ENCODE peak calls at places on chromosome 7, in four cellular contexts. B is HepG2, D is GM12878, T is K562. O is an unnamed sample.

GRCh38 chr7:128410092-128410665 is 397 bp upstream of the IMPDH1 start:
- DNase-seq in D (no peak), T (peak), B (no peak), O (peak)

GRCh38 chr7:123769371-123769770 is 20.6 kb upstream of the WASL start:
- DNase-seq in B (peak), D (no peak), T (no peak), O (no peak)

GRCh38 chr7:153066711-153067110 is 307.2 kb downstream of the ACTR3B start:
- DNase-seq in T (no peak), B (no peak), D (no peak), O (no peak)

GRCh38 chr7:41052736-41053135 is 650.2 kb downstream of the INHBA start:
- DNase-seq in D (no peak), T (no peak), B (no peak), O (no peak)

GRCh38 chr7:17021205-17021604 is 139.4 kb upstream of the AGR3 start:
- DNase-seq in B (peak), T (no peak), D (no peak), O (no peak)

GRCh38 chr7:143042159-143042820 is 9.9 kb upstream of the OR6V1 start:
- DNase-seq in T (no peak), B (peak), D (no peak), O (no peak)

GRCh38 chr7:139453673-139454321 is 29.7 kb downstream of the KLRG2 start:
- DNase-seq in B (no peak), D (no peak), T (no peak), O (no peak)

GRCh38 chr7:121391686-121392085 is 4.4 kb downstream of the FAM3C start:
- DNase-seq in D (no peak), T (no peak), B (no peak), O (no peak)

GRCh38 chr7:81244213-81244612 is 325.4 kb upstream of the SEMA3C start:
- DNase-seq in B (no peak), T (no peak), D (no peak), O (no peak)

GRCh38 chr7:151343516-151343915 is 1.9 kb downstream of the NUB1 start:
- DNase-seq in B (no peak), T (no peak), D (no peak), O (no peak)

GRCh38 chr7:92460109-92460508 is 12.8 kb downstream of the GATAD1 start:
- DNase-seq in T (no peak), B (no peak), D (no peak), O (no peak)

GRCh38 chr7:41013117-41013516 is 689.8 kb downstream of the INHBA start:
- DNase-seq in D (no peak), B (no peak), T (no peak), O (no peak)

GRCh38 chr7:17444673-17445072 is 146.2 kb downstream of the AHR start:
- DNase-seq in D (no peak), B (no peak), T (no peak), O (no peak)

GRCh38 chr7:81725496-81726117 is 44.2 kb downstream of the HGF start:
- DNase-seq in B (no peak), D (no peak), T (no peak), O (no peak)

GRCh38 chr7:137847418-137848050 is 760 bp upstream of the DGKI start:
- DNase-seq in D (peak), T (no peak), B (no peak), O (peak)

GRCh38 chr7:155289107-155289506 is 8.6 kb upstream of the INSIG1 start:
- DNase-seq in D (no peak), T (no peak), B (no peak), O (no peak)

GRCh38 chr7:42104694-42105093 is 132.3 kb downstream of the GLI3 start:
- DNase-seq in D (no peak), T (no peak), B (no peak), O (no peak)

GRCh38 chr7:73827568-73828106 is 3.2 kb upstream of the CLDN4 start:
- DNase-seq in D (no peak), B (no peak), T (peak), O (peak)

GRCh38 chr7:151125459-151125834 is 39.2 kb downstream of the AGAP3 start:
- DNase-seq in B (no peak), D (no peak), T (no peak), O (peak)

GRCh38 chr7:24721378-24722030 is 35.8 kb downstream of the GSDME start:
- DNase-seq in D (no peak), B (no peak), T (no peak), O (no peak)

GRCh38 chr7:138091073-138091472 is 14.8 kb downstream of the AKR1D1 start:
- DNase-seq in B (no peak), D (peak), T (no peak), O (no peak)

GRCh38 chr7:71132521-71133231 is 732 bp downstream of the GALNT17 start:
- DNase-seq in D (no peak), B (no peak), T (no peak), O (peak)

GRCh38 chr7:88789480-88790064 is 6.0 kb downstream of the TEX47 start:
- DNase-seq in D (no peak), T (no peak), B (no peak), O (no peak)

GRCh38 chr7:139692723-139693122 is 85.1 kb downstream of the HIPK2 start:
- DNase-seq in B (no peak), T (no peak), D (no peak), O (no peak)

GRCh38 chr7:105003275-105003674 is 10.7 kb upstream of the KMT2E start:
- DNase-seq in T (no peak), B (no peak), D (no peak), O (no peak)

GRCh38 chr7:122040147-122040546 is 103.9 kb downstream of the AASS start:
- DNase-seq in D (no peak), T (no peak), B (no peak), O (no peak)

GRCh38 chr7:110386914-110387313 is 704.0 kb upstream of the LRRN3 start:
- DNase-seq in D (no peak), B (peak), T (no peak), O (no peak)

GRCh38 chr7:127648986-127649385 is 3.0 kb upstream of the SND1 start:
- DNase-seq in B (no peak), D (no peak), T (no peak), O (no peak)

GRCh38 chr7:47600199-47601118 is 18.5 kb upstream of the TNS3 start:
- DNase-seq in T (no peak), B (no peak), D (no peak), O (no peak)

GRCh38 chr7:47601881-47602249 is 20.0 kb upstream of the TNS3 start:
- DNase-seq in T (no peak), B (peak), D (no peak), O (no peak)

GRCh38 chr7:47602272-47603004 is 20.5 kb upstream of the TNS3 start:
- DNase-seq in B (no peak), T (no peak), D (no peak), O (no peak)

GRCh38 chr7:47604496-47604890 is 22.6 kb upstream of the TNS3 start:
- DNase-seq in B (no peak), D (no peak), T (no peak), O (no peak)

DNA sequence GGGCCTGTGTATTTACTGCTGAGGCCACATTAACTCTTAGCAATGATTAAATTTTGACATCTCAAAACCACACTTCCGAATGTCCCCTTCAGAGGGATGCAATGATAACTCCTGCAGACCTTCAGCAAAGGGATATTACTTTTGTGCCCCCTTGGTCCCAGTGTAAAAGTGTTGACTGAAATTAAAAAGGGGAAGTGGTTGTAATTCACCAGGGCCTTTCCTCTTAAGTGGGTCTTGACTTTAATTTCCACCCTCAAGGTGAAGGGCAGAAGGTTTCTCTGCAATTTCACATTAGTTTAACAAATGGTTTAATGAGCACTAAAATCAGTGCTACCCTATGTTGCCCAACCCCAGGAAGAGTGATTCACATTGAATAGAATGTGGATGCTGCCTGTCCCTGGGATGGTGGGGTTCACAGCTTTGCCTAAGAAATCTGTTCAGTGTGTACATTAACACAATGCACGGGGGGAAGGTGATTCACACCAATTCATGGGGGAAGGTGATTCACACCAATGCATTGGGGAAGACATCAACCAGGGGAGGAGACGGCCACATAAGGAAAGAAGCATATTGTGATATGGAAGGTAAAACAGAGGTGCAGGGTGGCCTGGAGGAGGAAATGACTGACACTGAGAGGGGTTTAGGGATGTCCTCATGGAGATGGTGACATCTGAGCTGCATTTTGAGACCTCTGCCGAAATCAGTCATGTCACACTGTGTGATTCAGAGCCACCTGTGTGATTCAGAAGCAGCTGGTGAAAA is 19.4 kb upstream of the TNS3 start:
- DNase-seq in D (no peak), T (no peak), B (peak), O (no peak)
- TF ChIP-seq TCF7 in D (no peak), T (no peak), B (no peak), O (no peak)

GRCh38 chr7:136339464-136339863 is 362.3 kb upstream of the MTPN start:
- DNase-seq in D (no peak), T (no peak), B (no peak), O (no peak)

GRCh38 chr7:136333636-136334035 is 356.5 kb upstream of the MTPN start:
- DNase-seq in B (no peak), T (no peak), D (no peak), O (no peak)

GRCh38 chr7:136342221-136342620 is 365.1 kb upstream of the MTPN start:
- DNase-seq in D (no peak), T (no peak), B (no peak), O (no peak)

GRCh38 chr7:136336932-136337331 is 359.8 kb upstream of the MTPN start:
- DNase-seq in T (no peak), D (no peak), B (no peak), O (no peak)
- TF ChIP-seq TCF7 in T (no peak), D (no peak), B (no peak), O (no peak)

GRCh38 chr7:107933386-107934013 is 42.5 kb downstream of the DLD start:
- DNase-seq in B (no peak), T (no peak), D (no peak), O (peak)

GRCh38 chr7:107934991-107935770 is 44.2 kb downstream of the DLD start:
- DNase-seq in B (no peak), D (no peak), T (no peak), O (no peak)

GRCh38 chr7:107932851-107933250 is 41.9 kb downstream of the DLD start:
- DNase-seq in T (no peak), D (no peak), B (no peak), O (no peak)

GRCh38 chr7:107936312-107936711 is 45.3 kb downstream of the DLD start:
- DNase-seq in T (no peak), B (no peak), D (no peak), O (no peak)

DNA sequence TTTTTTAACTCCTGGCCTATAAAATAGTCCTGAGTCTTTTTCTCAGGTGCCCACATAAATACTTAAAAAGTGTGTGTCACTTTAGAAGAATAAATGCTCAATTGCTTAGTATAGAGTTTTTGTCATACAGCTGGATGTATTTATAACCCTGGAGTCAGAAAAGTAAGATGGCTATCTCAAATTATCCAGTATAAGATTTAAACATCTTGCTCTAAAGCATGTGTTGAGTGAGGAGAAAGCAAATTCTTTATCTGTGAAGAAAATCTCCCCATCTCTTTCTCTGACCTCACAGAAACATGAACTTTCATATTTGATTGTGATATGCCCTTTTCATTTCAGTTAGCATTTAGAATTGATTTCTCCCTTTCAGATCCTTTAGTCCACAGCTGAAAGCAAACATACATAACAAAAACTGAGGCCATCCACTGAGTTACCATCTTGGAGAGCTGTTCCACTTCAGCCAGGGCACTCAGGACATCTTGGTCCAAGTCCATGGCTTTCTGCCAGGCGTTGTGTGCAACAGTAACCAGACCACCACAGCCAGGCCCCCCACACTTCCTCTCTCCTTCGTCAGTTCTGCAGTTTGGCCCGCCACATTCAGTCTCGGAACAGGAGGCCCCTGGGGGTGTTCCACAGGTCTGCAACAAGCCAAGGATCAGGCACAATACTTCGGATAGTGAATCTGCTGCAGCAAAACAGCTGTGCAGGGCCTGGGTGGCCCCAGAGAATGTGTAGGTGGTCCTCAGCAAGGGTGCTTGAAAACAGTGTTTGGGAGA is 40.9 kb downstream of the DLD start:
- DNase-seq in D (no peak), T (no peak), B (no peak), O (no peak)
- TF ChIP-seq TCF7 in D (no peak), T (no peak), B (no peak), O (no peak)

DNA sequence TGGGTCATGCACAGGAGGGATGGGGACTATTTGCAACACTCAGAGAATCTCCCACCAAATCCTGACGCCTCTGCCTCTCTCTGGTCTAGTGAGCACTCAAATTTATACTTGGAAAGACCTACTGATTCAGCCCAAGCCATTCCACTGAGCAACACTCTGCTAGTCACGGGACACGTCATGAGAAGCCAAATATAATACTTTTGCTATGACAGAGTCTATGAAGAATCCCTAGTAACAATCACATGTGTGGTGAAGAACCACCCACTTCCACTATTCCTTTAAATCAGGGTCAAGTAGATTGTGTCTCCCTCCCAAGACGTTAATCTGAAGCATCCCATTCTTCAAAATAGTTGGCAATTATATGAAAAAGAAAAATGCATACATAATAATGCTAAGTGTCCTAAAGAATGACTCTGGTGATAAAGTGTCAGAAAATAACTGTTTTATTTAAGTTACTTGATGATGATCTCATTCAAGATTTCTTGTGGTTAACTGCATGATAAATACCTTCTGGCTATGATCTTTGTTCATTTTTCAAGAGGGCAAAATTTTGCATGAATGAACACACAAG is 28.5 kb downstream of the CHCHD3 start:
- DNase-seq in B (no peak), T (no peak), D (no peak), O (no peak)
- TF ChIP-seq TCF7 in B (no peak), T (no peak), D (no peak), O (no peak)

DNA sequence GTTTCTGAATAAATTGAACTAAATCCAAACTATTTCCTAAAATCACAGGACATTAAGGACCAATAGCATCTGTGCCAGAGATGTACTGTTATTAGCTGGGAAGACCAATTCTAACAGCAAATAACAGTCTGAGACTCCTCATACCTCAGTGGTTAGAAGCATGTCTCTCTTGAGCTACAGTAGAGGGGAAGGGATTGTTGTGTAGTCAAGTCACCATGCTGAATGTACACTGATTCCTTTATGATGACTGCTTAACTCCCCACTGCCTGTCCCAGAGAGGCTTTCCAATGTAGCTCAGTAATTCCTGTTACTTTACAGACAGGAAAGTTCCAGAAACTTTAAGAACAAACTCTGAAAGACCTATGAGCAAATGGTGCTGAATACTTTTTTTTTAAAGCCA is 13.9 kb downstream of the MEST start:
- DNase-seq in B (no peak), D (no peak), T (no peak), O (no peak)
- TF ChIP-seq TCF7 in B (no peak), D (no peak), T (no peak), O (no peak)

DNA sequence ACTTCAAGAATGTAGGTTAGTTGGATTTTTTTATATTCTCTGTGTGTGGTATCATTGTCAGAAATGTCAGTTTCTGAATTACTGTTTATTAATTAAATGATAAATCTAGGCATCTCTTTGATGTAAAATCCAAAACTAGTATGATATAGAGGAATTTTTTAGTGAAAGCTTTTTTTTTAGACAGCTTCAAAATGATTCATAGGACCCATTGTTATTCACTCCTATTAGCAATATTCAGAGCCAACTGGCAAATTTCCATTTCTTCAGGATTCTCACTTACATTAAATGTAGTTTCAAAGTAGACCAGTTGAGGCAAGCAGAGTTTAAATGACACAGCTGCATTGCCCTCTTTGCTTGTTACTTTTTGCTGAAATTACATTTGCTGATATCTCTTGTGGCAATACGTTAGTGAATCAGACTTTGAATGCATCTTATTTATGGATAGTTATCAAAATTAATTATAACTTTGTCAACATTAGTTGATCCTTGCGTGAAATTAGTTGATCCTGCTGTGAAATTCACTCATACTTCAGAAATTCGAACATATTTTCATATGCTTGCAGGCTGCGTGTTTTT is 20.3 kb downstream of the ZNF277 start:
- DNase-seq in D (no peak), B (no peak), T (no peak), O (no peak)
- TF ChIP-seq TCF7 in D (no peak), B (no peak), T (no peak), O (no peak)

GRCh38 chr7:126529833-126530232 is 722.9 kb downstream of the GRM8 start:
- DNase-seq in B (no peak), D (no peak), T (no peak), O (no peak)
- TF ChIP-seq TCF7 in B (no peak), D (no peak), T (no peak), O (no peak)

GRCh38 chr7:6614941-6615737 is at the start of gene ZNF853:
- DNase-seq in D (no peak), T (peak), B (no peak), O (peak)
- TF ChIP-seq TCF7 in D (no peak), T (no peak), B (no peak), O (no peak)

DNA sequence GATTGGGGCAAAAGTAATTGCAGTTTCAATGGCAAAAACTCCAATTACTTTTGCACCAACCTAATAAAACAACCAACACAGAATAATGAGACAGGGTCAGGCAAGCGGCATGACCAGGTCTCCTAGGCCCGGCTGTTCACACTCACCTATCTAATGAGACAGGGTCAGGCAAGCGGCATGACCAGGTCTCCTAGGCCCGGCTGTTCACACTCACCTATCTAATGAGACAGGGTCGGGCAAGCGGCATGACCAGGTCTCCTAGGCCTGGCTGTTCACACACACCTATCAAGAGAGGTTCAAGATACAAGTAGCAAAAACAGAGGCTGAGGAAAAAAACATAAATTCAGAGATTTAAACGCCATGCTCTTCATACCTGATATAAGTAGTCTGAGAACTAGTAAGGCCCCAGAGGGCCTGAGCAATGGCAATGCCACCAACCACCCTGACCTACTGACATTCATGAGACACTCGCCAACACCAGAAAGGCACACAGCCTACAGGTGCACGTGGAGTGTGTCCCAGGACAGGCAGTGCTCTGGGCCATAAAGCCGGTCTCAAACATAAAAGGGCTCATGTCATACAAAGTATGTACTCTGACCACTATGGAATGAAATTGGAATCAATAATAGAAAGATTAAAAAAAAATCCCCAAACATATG is 40.6 kb upstream of the NCAPG2 start:
- DNase-seq in B (no peak), T (no peak), D (no peak), O (no peak)
- TF ChIP-seq TCF7 in B (no peak), T (no peak), D (no peak), O (no peak)